ENCODE peak calls at places on chromosomes 11 and 22, in five cellular contexts. One of them, this sample, is unnamed.

GRCh38 chr22:50506611-50507420 is 686 bp downstream of the LMF2 start:
- DNase-seq in HTR-8/SVneo: no peak
- DNase-seq in GM23338: no peak
- DNase-seq in ELF-1: peak
- DNase-seq in suprapubic skin: peak
- DNase-seq in this sample: peak

GRCh38 chr22:35065183-35065582 is 775 bp upstream of the ISX start:
- DNase-seq in HTR-8/SVneo: no peak
- DNase-seq in ELF-1: no peak
- DNase-seq in suprapubic skin: no peak
- DNase-seq in GM23338: no peak
- DNase-seq in this sample: no peak

GRCh38 chr22:37492428-37493344 is 6.5 kb upstream of the MFNG start:
- DNase-seq in suprapubic skin: no peak
- DNase-seq in ELF-1: peak
- DNase-seq in HTR-8/SVneo: no peak
- DNase-seq in GM23338: peak
- DNase-seq in this sample: peak

GRCh38 chr11:81005595-81005994 is 1564.8 kb upstream of the TENM4 start:
- DNase-seq in HTR-8/SVneo: peak
- DNase-seq in ELF-1: no peak
- DNase-seq in GM23338: no peak
- DNase-seq in suprapubic skin: no peak
- DNase-seq in this sample: no peak

GRCh38 chr11:17256512-17256911 is 20.0 kb upstream of the NUCB2 start:
- DNase-seq in HTR-8/SVneo: peak
- DNase-seq in ELF-1: no peak
- DNase-seq in GM23338: no peak
- DNase-seq in suprapubic skin: no peak
- DNase-seq in this sample: no peak

GRCh38 chr22:39530692-39531331 is 1.7 kb downstream of the RPS19BP1 start:
- DNase-seq in GM23338: peak
- DNase-seq in ELF-1: peak
- DNase-seq in HTR-8/SVneo: no peak
- DNase-seq in suprapubic skin: no peak
- DNase-seq in this sample: peak

GRCh38 chr22:19488884-19489843 is 9.4 kb downstream of the CDC45 start:
- DNase-seq in HTR-8/SVneo: no peak
- DNase-seq in GM23338: no peak
- DNase-seq in ELF-1: no peak
- DNase-seq in suprapubic skin: no peak
- DNase-seq in this sample: no peak

GRCh38 chr11:118997627-118998387 is at the start of gene CENATAC:
- DNase-seq in GM23338: peak
- DNase-seq in suprapubic skin: peak
- DNase-seq in HTR-8/SVneo: peak
- DNase-seq in ELF-1: peak
- DNase-seq in this sample: peak

GRCh38 chr11:121936781-121937447 is 179.1 kb downstream of the BLID start:
- DNase-seq in HTR-8/SVneo: no peak
- DNase-seq in GM23338: no peak
- DNase-seq in suprapubic skin: no peak
- DNase-seq in ELF-1: no peak
- DNase-seq in this sample: no peak

GRCh38 chr22:42074153-42074750 is at the start of gene PHETA2:
- DNase-seq in GM23338: peak
- DNase-seq in suprapubic skin: peak
- DNase-seq in ELF-1: peak
- DNase-seq in HTR-8/SVneo: no peak
- DNase-seq in this sample: peak

GRCh38 chr11:111097191-111097590 is 148.3 kb upstream of the POU2AF2 start:
- DNase-seq in suprapubic skin: no peak
- DNase-seq in HTR-8/SVneo: peak
- DNase-seq in GM23338: peak
- DNase-seq in ELF-1: peak
- DNase-seq in this sample: no peak

GRCh38 chr11:118126082-118126838 is 26.4 kb downstream of the SCN4B start:
- DNase-seq in GM23338: no peak
- DNase-seq in ELF-1: no peak
- DNase-seq in suprapubic skin: no peak
- DNase-seq in HTR-8/SVneo: no peak
- DNase-seq in this sample: no peak

GRCh38 chr22:26529345-26529744 is 17.1 kb upstream of the TFIP11 start:
- DNase-seq in HTR-8/SVneo: no peak
- DNase-seq in GM23338: no peak
- DNase-seq in suprapubic skin: no peak
- DNase-seq in ELF-1: no peak
- DNase-seq in this sample: no peak

GRCh38 chr22:29108137-29108536 is 35.3 kb downstream of the KREMEN1 start:
- DNase-seq in suprapubic skin: no peak
- DNase-seq in HTR-8/SVneo: peak
- DNase-seq in ELF-1: no peak
- DNase-seq in GM23338: no peak
- DNase-seq in this sample: no peak

GRCh38 chr22:25692392-25692791 is 49.6 kb upstream of the MYO18B start:
- DNase-seq in GM23338: no peak
- DNase-seq in HTR-8/SVneo: no peak
- DNase-seq in ELF-1: no peak
- DNase-seq in suprapubic skin: no peak
- DNase-seq in this sample: no peak

GRCh38 chr11:2853997-2854560 is 31.5 kb downstream of the CDKN1C start:
- DNase-seq in ELF-1: no peak
- DNase-seq in GM23338: no peak
- DNase-seq in HTR-8/SVneo: no peak
- DNase-seq in suprapubic skin: no peak
- DNase-seq in this sample: no peak

GRCh38 chr11:66126808-66127555 is 56.9 kb downstream of the PACS1 start:
- DNase-seq in GM23338: peak
- DNase-seq in suprapubic skin: no peak
- DNase-seq in HTR-8/SVneo: peak
- DNase-seq in ELF-1: peak
- DNase-seq in this sample: no peak

GRCh38 chr11:32115406-32115805 is 24.5 kb downstream of the RCN1 start:
- DNase-seq in suprapubic skin: no peak
- DNase-seq in ELF-1: peak
- DNase-seq in HTR-8/SVneo: no peak
- DNase-seq in GM23338: no peak
- DNase-seq in this sample: no peak

GRCh38 chr11:9301720-9302119 is 12.7 kb downstream of the TMEM41B start:
- DNase-seq in suprapubic skin: no peak
- DNase-seq in ELF-1: no peak
- DNase-seq in GM23338: no peak
- DNase-seq in HTR-8/SVneo: no peak
- DNase-seq in this sample: no peak

GRCh38 chr22:46338636-46339035 is 3.1 kb downstream of the TRMU start:
- DNase-seq in GM23338: no peak
- DNase-seq in HTR-8/SVneo: no peak
- DNase-seq in suprapubic skin: no peak
- DNase-seq in ELF-1: no peak
- DNase-seq in this sample: no peak

GRCh38 chr11:84413547-84413946 is 1127.4 kb upstream of the CCDC90B start:
- DNase-seq in ELF-1: no peak
- DNase-seq in suprapubic skin: no peak
- DNase-seq in GM23338: no peak
- DNase-seq in HTR-8/SVneo: no peak
- DNase-seq in this sample: no peak

GRCh38 chr11:95918720-95919119 is 5.2 kb downstream of the MTMR2 start:
- DNase-seq in ELF-1: no peak
- DNase-seq in HTR-8/SVneo: no peak
- DNase-seq in suprapubic skin: no peak
- DNase-seq in GM23338: no peak
- DNase-seq in this sample: no peak

GRCh38 chr11:26621147-26621546 is 49.1 kb upstream of the MUC15 start:
- DNase-seq in HTR-8/SVneo: peak
- DNase-seq in ELF-1: no peak
- DNase-seq in GM23338: no peak
- DNase-seq in suprapubic skin: no peak
- DNase-seq in this sample: no peak

GRCh38 chr22:47335460-47335859 is 573.0 kb downstream of the TBC1D22A start:
- DNase-seq in GM23338: no peak
- DNase-seq in HTR-8/SVneo: no peak
- DNase-seq in ELF-1: no peak
- DNase-seq in suprapubic skin: no peak
- DNase-seq in this sample: no peak

GRCh38 chr11:132020001-132020400 is 649.6 kb downstream of the NTM start:
- DNase-seq in suprapubic skin: no peak
- DNase-seq in ELF-1: no peak
- DNase-seq in GM23338: no peak
- DNase-seq in HTR-8/SVneo: no peak
- DNase-seq in this sample: no peak

GRCh38 chr11:60084866-60085265 is 3.6 kb upstream of the MS4A2 start:
- DNase-seq in suprapubic skin: no peak
- DNase-seq in ELF-1: no peak
- DNase-seq in GM23338: no peak
- DNase-seq in HTR-8/SVneo: no peak
- DNase-seq in this sample: no peak

GRCh38 chr22:24402460-24403192 is 24.8 kb upstream of the ADORA2A start:
- DNase-seq in ELF-1: no peak
- DNase-seq in suprapubic skin: peak
- DNase-seq in HTR-8/SVneo: peak
- DNase-seq in GM23338: no peak
- DNase-seq in this sample: peak

GRCh38 chr22:24216541-24217209 is 28.2 kb downstream of the GGT5 start:
- DNase-seq in GM23338: no peak
- DNase-seq in HTR-8/SVneo: no peak
- DNase-seq in ELF-1: no peak
- DNase-seq in suprapubic skin: no peak
- DNase-seq in this sample: no peak

GRCh38 chr11:31646206-31646605 is 136.6 kb downstream of the ELP4 start:
- DNase-seq in GM23338: no peak
- DNase-seq in suprapubic skin: no peak
- DNase-seq in ELF-1: no peak
- DNase-seq in HTR-8/SVneo: no peak
- DNase-seq in this sample: no peak

GRCh38 chr11:118921121-118921928 is 4.4 kb downstream of the BCL9L start:
- DNase-seq in HTR-8/SVneo: no peak
- DNase-seq in suprapubic skin: peak
- DNase-seq in ELF-1: peak
- DNase-seq in GM23338: peak
- DNase-seq in this sample: peak

GRCh38 chr11:7256943-7257342 is 5.2 kb downstream of the SYT9 start:
- DNase-seq in GM23338: no peak
- DNase-seq in suprapubic skin: no peak
- DNase-seq in HTR-8/SVneo: no peak
- DNase-seq in ELF-1: no peak
- DNase-seq in this sample: no peak

GRCh38 chr22:30604723-30605122 is 2.3 kb upstream of the TCN2 start:
- DNase-seq in HTR-8/SVneo: no peak
- DNase-seq in suprapubic skin: no peak
- DNase-seq in ELF-1: no peak
- DNase-seq in GM23338: no peak
- DNase-seq in this sample: no peak

GRCh38 chr11:78063440-78064181 is at the start of gene THRSP:
- DNase-seq in HTR-8/SVneo: no peak
- DNase-seq in ELF-1: no peak
- DNase-seq in GM23338: no peak
- DNase-seq in suprapubic skin: no peak
- DNase-seq in this sample: no peak

GRCh38 chr22:37611202-37611601 is 2.6 kb downstream of the GGA1 start:
- DNase-seq in GM23338: no peak
- DNase-seq in ELF-1: no peak
- DNase-seq in suprapubic skin: no peak
- DNase-seq in HTR-8/SVneo: no peak
- DNase-seq in this sample: no peak

GRCh38 chr22:33401291-33401690 is 343.1 kb upstream of the SYN3 start:
- DNase-seq in ELF-1: no peak
- DNase-seq in GM23338: no peak
- DNase-seq in suprapubic skin: no peak
- DNase-seq in HTR-8/SVneo: no peak
- DNase-seq in this sample: no peak

GRCh38 chr11:33891714-33892327 is at the start of gene LMO2:
- DNase-seq in ELF-1: no peak
- DNase-seq in HTR-8/SVneo: no peak
- DNase-seq in GM23338: no peak
- DNase-seq in suprapubic skin: no peak
- DNase-seq in this sample: no peak

GRCh38 chr11:92765965-92766371 is 203.5 kb upstream of the MTNR1B start:
- DNase-seq in HTR-8/SVneo: peak
- DNase-seq in GM23338: peak
- DNase-seq in ELF-1: peak
- DNase-seq in suprapubic skin: no peak
- DNase-seq in this sample: peak

This sample was measured in H7.